ENCODE peak calls at places on chromosomes 4 and X, in ten cellular contexts. J is IMR-90, E is thyroid gland, I is astrocyte, X is dorsolateral prefrontal cortex, B is mucosa of descending colon, L is cardiac fibroblast, Y is fibroblast of the aortic adventitia, F is A549, M is adrenal gland. U is an unnamed sample.

GRCh38 chrX:24643116-24643515 is 4.0 kb downstream of the PCYT1B start:
- DNase-seq in F (no peak), J (no peak), Y (no peak), X (no peak), E (no peak), I (no peak), M (peak), B (no peak), L (peak), U (no peak)

GRCh38 chr4:75030649-75031235 is 97.8 kb downstream of the PARM1 start:
- DNase-seq in B (peak), F (no peak), E (peak), I (no peak), M (peak), Y (no peak), X (no peak), J (no peak), L (no peak), U (no peak)

GRCh38 chrX:108722561-108722960 is 13.8 kb downstream of the IRS4 start:
- DNase-seq in F (no peak), M (no peak), X (no peak), Y (no peak), J (no peak), L (no peak), I (no peak), E (no peak), B (no peak), U (no peak)

GRCh38 chr4:52329894-52330293 is 278.8 kb downstream of the SPATA18 start:
- DNase-seq in E (no peak), X (no peak), J (no peak), L (no peak), B (no peak), I (no peak), M (no peak), Y (no peak), F (no peak), U (no peak)

GRCh38 chr4:145494666-145495065 is 13.0 kb downstream of the SMAD1 start:
- DNase-seq in Y (no peak), J (no peak), M (no peak), F (no peak), B (no peak), E (no peak), I (no peak), X (no peak), L (no peak), U (no peak)

GRCh38 chrX:435536-436122 is 48.9 kb upstream of the PPP2R3B start:
- DNase-seq in J (no peak), B (peak), X (peak), E (no peak), M (no peak), F (no peak), Y (no peak), I (no peak), L (no peak), U (no peak)

GRCh38 chrX:23789386-23790146 is 6.6 kb downstream of the SAT1 start:
- DNase-seq in Y (no peak), M (no peak), J (no peak), I (no peak), L (no peak), X (no peak), B (no peak), E (peak), F (no peak), U (no peak)

GRCh38 chr4:145663194-145663593 is 16.8 kb upstream of the C4orf51 start:
- DNase-seq in B (no peak), Y (peak), E (peak), F (no peak), J (no peak), X (no peak), M (no peak), I (no peak), L (peak), U (no peak)

GRCh38 chrX:71945435-71945834 is 34.8 kb downstream of the NHSL2 start:
- DNase-seq in B (no peak), M (no peak), L (no peak), I (no peak), J (no peak), F (no peak), E (no peak), Y (no peak), X (no peak), U (no peak)

GRCh38 chr4:153541426-153542096 is 75.4 kb downstream of the TMEM131L start:
- DNase-seq in F (no peak), I (peak), B (no peak), E (no peak), J (peak), M (no peak), X (no peak), Y (peak), L (peak), U (no peak)

GRCh38 chr4:28277931-28278330 is 1417.3 kb downstream of the STIM2 start:
- DNase-seq in J (peak), Y (no peak), B (no peak), M (no peak), X (no peak), E (no peak), L (peak), I (no peak), F (no peak), U (no peak)

GRCh38 chr4:87616268-87616667 is 7.9 kb downstream of the DSPP start:
- DNase-seq in L (no peak), M (no peak), J (no peak), Y (no peak), B (no peak), F (no peak), E (no peak), X (no peak), I (no peak), U (no peak)

GRCh38 chrX:23667239-23668177 is at the start of gene PRDX4:
- DNase-seq in X (peak), I (peak), L (peak), Y (peak), E (peak), B (peak), F (peak), J (peak), M (peak), U (peak)

GRCh38 chrX:23434356-23434884 is 99.8 kb downstream of the PTCHD1 start:
- DNase-seq in M (peak), F (no peak), X (peak), Y (peak), I (peak), B (peak), E (peak), L (peak), J (peak), U (peak)

GRCh38 chr4:3286335-3287175 is 6.3 kb upstream of the RGS12 start:
- DNase-seq in M (no peak), Y (no peak), E (no peak), J (no peak), X (peak), F (no peak), L (no peak), I (no peak), B (no peak), U (no peak)

GRCh38 chr4:84971319-84971932 is 4.9 kb upstream of the WDFY3 start:
- DNase-seq in L (peak), M (no peak), B (no peak), F (peak), J (peak), I (peak), Y (peak), X (no peak), E (no peak), U (no peak)

GRCh38 chr4:36256398-36256828 is 12.1 kb upstream of the ARAP2 start:
- DNase-seq in E (peak), J (no peak), X (no peak), M (no peak), L (no peak), F (no peak), Y (no peak), B (no peak), I (no peak), U (no peak)

GRCh38 chr4:3524920-3525319 is 7.3 kb downstream of the LRPAP1 start:
- DNase-seq in F (no peak), I (no peak), Y (no peak), E (no peak), J (no peak), X (no peak), L (no peak), M (no peak), B (peak), U (no peak)

GRCh38 chr4:139609647-139610046 is 53.6 kb upstream of the SETD7 start:
- DNase-seq in Y (peak), X (no peak), L (peak), F (no peak), B (no peak), I (peak), E (no peak), J (peak), M (no peak), U (no peak)

GRCh38 chrX:53074987-53075386 is 7.2 kb upstream of the TSPYL2 start:
- DNase-seq in I (no peak), L (no peak), E (no peak), B (no peak), J (no peak), X (no peak), M (no peak), F (no peak), Y (no peak), U (no peak)

GRCh38 chr4:124053872-124054538 is 657.4 kb downstream of the SPRY1 start:
- DNase-seq in E (no peak), L (peak), J (peak), I (peak), M (no peak), X (no peak), F (no peak), B (no peak), Y (no peak), U (no peak)

GRCh38 chr4:170497105-170497504 is 407.3 kb upstream of the AADAT start:
- DNase-seq in E (no peak), F (no peak), J (no peak), M (no peak), I (no peak), X (no peak), Y (no peak), B (no peak), L (peak), U (no peak)

GRCh38 chr4:24655326-24655725 is 71.0 kb upstream of the DHX15 start:
- DNase-seq in I (no peak), E (no peak), J (no peak), X (no peak), L (no peak), B (no peak), Y (no peak), F (no peak), M (no peak), U (no peak)

GRCh38 chr4:150679018-150679766 is 97.2 kb downstream of the MAB21L2 start:
- DNase-seq in I (no peak), X (no peak), M (no peak), J (no peak), F (no peak), B (no peak), Y (no peak), E (no peak), L (no peak), U (no peak)

GRCh38 chr4:71147261-71147660 is 153.8 kb downstream of the DCK start:
- DNase-seq in B (no peak), F (no peak), E (no peak), J (peak), Y (no peak), I (peak), L (peak), M (no peak), X (no peak), U (no peak)

GRCh38 chr4:165360985-165361678 is 17.7 kb upstream of the CPE start:
- DNase-seq in I (no peak), J (no peak), Y (no peak), E (no peak), F (no peak), M (no peak), L (no peak), X (no peak), B (no peak), U (no peak)

GRCh38 chr4:165351359-165352130 is 24.1 kb downstream of the MSMO1 start:
- DNase-seq in Y (no peak), L (no peak), J (no peak), X (no peak), I (no peak), E (peak), F (no peak), M (no peak), B (no peak), U (no peak)

GRCh38 chr4:165360041-165360782 is 18.6 kb upstream of the CPE start:
- DNase-seq in B (no peak), M (no peak), F (no peak), L (no peak), Y (peak), E (no peak), X (no peak), J (no peak), I (peak), U (no peak)

GRCh38 chr4:165359501-165359900 is 19.3 kb upstream of the CPE start:
- DNase-seq in E (no peak), Y (peak), X (no peak), J (no peak), I (peak), F (no peak), M (no peak), L (peak), B (no peak), U (no peak)

DNA sequence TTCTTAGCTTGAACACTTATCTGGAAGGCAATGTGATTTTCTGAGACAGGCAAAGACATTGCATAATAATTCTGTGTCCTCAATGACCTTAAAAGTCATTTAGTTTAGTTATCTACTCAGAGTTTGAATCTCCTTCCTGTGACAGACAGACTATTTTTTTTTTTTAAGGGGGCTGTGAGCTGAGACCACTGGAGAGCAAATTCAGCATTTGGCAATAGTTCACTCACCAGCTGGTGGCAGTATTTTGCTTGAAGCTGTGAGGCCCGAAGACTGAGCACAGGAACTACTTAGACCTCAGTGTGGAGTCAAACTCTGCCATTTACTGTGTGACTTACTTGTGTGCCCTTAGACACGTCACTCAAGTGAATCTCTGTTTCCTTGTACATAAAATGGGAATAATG is 22.9 kb upstream of the CPE start:
- DNase-seq in B (no peak), F (no peak), E (peak), I (peak), Y (peak), X (peak), L (peak), M (peak), J (peak), U (no peak)
- TF ChIP-seq CTCF in B (no peak), F (peak), E (peak), I (peak), Y (peak), X (peak), L (peak), M (peak), J (peak), U (no peak)

DNA sequence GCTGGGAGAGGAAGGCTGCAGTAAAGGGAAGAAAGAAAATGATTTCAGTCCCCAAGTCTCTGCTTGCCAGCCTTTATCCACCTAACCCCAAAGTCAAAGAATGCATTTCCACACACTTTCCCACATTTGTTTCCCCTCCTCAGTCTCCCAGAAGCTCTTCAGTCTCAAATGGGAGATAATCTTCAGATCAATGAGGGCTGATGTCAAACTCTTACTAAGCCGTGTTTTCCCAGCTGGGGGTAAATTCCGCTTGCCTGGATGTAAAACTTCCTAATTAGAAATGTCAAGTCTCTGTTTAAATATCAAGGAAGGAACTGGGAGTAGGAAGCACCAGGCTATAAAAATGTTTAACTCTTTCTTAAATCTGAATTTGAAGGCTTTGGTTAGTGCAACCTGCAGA is 601.3 kb upstream of the ACTRT1 start:
- DNase-seq in B (no peak), J (no peak), E (no peak), Y (no peak), I (no peak), X (no peak), F (no peak), L (no peak), M (no peak), U (no peak)
- H3K4me3 ChIP-seq in B (no peak), J (no peak), E (no peak), Y (no peak), I (no peak), X (no peak), F (no peak), L (no peak), M (no peak), U (no peak)

DNA sequence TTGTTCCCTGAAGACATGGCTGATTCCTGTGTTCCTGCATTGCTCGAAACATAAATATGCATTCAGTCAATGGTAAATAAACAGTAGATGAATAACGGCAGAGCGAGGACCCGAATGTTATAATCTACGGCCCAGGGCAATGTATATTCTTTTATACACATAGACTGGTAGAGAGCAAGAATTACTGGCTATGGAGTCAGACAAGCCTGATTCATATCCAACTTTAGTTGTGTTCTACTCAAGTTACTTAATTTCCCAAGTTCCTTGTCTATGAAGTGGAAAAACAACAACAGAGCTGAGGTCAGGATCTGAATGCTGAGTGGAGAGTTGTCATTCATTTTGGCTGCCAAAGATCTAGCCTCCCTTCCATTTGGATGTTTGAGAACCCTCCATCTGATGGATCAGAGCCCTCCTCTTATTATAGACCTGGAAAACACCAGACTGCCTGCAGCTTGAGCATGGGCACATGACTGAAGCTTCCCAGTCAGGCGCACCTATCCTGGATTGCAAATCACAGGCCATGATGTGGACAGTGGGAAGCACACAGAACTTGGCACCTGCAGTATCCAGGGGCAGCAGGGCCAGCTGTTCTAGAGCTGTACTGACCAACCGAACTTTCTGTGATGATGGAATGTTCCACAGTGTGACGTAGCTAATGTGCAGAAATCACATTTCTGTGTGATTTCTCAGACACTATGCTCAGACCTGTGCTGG is 80.1 kb downstream of the FAM184B start:
- DNase-seq in B (no peak), I (no peak), M (no peak), Y (no peak), L (no peak), J (no peak), X (no peak), E (no peak), F (no peak), U (no peak)
- TF ChIP-seq CTCF in B (no peak), I (no peak), M (no peak), Y (no peak), L (no peak), J (no peak), X (no peak), E (no peak), F (no peak), U (no peak)

GRCh38 chr4:158836828-158837449 is 68.1 kb downstream of the FNIP2 start:
- DNase-seq in E (no peak), F (no peak), L (no peak), M (no peak), Y (no peak), X (no peak), B (no peak), I (no peak), J (no peak), U (no peak)
- H3K4me3 ChIP-seq in E (no peak), F (no peak), L (no peak), M (no peak), Y (no peak), X (no peak), B (no peak), I (no peak), J (no peak), U (no peak)

DNA sequence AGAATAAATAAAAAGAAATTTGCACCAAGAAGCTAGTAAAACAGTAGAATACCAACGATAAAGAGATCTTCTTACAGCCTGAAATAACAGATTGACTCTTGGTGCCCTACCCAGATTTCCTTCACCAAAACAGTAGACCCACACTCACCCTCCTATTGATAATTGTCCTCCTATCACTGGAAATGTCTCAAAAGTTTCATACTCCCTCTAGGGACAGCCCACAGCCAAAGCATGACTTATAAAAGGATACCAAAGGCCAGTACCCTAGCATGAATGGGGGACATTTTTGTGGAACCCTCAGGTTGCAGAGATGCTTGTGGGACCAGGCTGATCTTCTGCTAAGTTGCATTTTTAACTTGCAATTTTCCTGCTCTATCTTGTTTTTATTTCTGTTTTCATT is 104.1 kb downstream of the INPP4B start:
- DNase-seq in M (no peak), F (no peak), I (no peak), B (no peak), X (no peak), Y (no peak), J (no peak), E (no peak), L (no peak), U (no peak)
- TF ChIP-seq CTCF in M (no peak), F (no peak), I (no peak), B (no peak), X (no peak), Y (no peak), J (no peak), E (no peak), L (peak), U (no peak)

DNA sequence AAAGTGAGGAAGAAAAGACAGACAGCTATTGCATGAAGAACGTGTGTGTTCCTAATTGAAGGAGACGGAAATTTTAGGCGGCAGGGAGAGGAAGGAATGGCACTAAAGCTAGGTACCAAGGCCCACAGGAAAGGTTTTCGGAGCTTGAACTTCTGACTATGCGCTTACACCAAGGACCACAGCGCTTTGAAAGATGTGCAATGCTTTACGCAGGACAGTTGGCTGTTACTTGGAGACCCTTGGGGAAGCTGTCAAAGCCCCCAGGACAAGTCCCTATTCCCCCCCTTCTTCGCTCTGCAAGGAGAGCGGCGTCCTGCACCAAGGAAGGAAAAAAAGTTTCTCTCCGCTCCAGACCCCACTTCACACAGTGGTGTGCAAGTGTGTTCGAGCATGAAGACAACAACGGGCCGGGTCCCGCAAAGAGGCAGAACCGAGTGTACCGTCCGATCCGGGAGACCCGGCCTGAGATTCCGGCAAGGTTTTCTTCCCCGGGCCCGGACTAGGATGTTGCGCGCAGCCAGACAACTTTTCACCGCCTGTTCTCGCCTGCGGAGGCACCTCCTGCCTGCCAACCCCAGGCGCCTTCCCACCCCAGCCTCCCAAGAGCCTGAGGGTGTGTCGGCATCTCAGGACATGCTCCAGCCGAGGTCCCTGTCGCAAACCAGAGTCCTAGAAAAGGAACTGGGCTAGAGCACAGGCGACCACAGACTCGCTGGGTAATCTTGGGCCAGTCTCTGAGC is 888 bp downstream of the KDR start:
- DNase-seq in I (no peak), M (no peak), E (peak), B (no peak), F (no peak), L (peak), Y (peak), X (no peak), J (no peak), U (no peak)
- H3K4me3 ChIP-seq in I (peak), M (no peak), E (no peak), B (no peak), F (no peak), L (peak), Y (peak), X (peak), J (no peak), U (peak)

GRCh38 chr4:148565801-148566200 is 123.6 kb upstream of the NR3C2 start:
- DNase-seq in X (no peak), F (no peak), E (peak), M (peak), L (no peak), J (no peak), B (no peak), Y (no peak), I (no peak), U (no peak)

GRCh38 chr4:148557793-148558192 is 115.6 kb upstream of the NR3C2 start:
- DNase-seq in J (no peak), M (no peak), F (no peak), L (no peak), E (no peak), Y (no peak), I (no peak), B (no peak), X (no peak), U (no peak)

GRCh38 chr4:148563684-148564083 is 121.5 kb upstream of the NR3C2 start:
- DNase-seq in E (no peak), Y (no peak), I (no peak), L (no peak), X (no peak), J (no peak), F (no peak), M (no peak), B (no peak), U (no peak)

GRCh38 chr4:148561467-148561866 is 119.3 kb upstream of the NR3C2 start:
- DNase-seq in J (no peak), F (no peak), Y (no peak), X (no peak), L (no peak), M (no peak), I (no peak), B (no peak), E (no peak), U (no peak)
- TF ChIP-seq CTCF in J (no peak), F (no peak), Y (no peak), X (no peak), L (no peak), M (no peak), I (no peak), B (no peak), E (no peak), U (no peak)

U was measured in lung.